ENCODE peak calls at places on chromosomes 3 and 15, in seven cellular contexts. One of them, this sample, is unnamed.

GRCh38 chr3:25690768-25691548 is 26.3 kb upstream of the TOP2B start:
- DNase-seq in AG10803: no peak
- DNase-seq in heart right ventricle: no peak
- DNase-seq in MCF 10A: no peak
- DNase-seq in HCT116: no peak
- DNase-seq in kidney epithelial cell: no peak
- DNase-seq in BJ: no peak
- DNase-seq in this sample: no peak

GRCh38 chr15:75360391-75360790 is 8.0 kb downstream of the MAN2C1 start:
- DNase-seq in MCF 10A: no peak
- DNase-seq in heart right ventricle: no peak
- DNase-seq in BJ: no peak
- DNase-seq in HCT116: no peak
- DNase-seq in AG10803: no peak
- DNase-seq in kidney epithelial cell: no peak
- DNase-seq in this sample: no peak

GRCh38 chr15:25437751-25438600 is 848 bp downstream of the UBE3A start:
- DNase-seq in MCF 10A: peak
- DNase-seq in HCT116: peak
- DNase-seq in AG10803: peak
- DNase-seq in kidney epithelial cell: no peak
- DNase-seq in BJ: no peak
- DNase-seq in heart right ventricle: peak
- DNase-seq in this sample: peak

GRCh38 chr15:63088532-63089245 is 33.0 kb upstream of the LACTB start:
- DNase-seq in BJ: no peak
- DNase-seq in MCF 10A: no peak
- DNase-seq in AG10803: no peak
- DNase-seq in kidney epithelial cell: no peak
- DNase-seq in HCT116: no peak
- DNase-seq in heart right ventricle: no peak
- DNase-seq in this sample: no peak

GRCh38 chr3:129022114-129022994 is 21.2 kb downstream of the EFCC1 start:
- DNase-seq in kidney epithelial cell: no peak
- DNase-seq in heart right ventricle: peak
- DNase-seq in HCT116: no peak
- DNase-seq in AG10803: peak
- DNase-seq in BJ: no peak
- DNase-seq in MCF 10A: no peak
- DNase-seq in this sample: no peak

GRCh38 chr15:91950631-91951384 is 97.3 kb downstream of the SLCO3A1 start:
- DNase-seq in kidney epithelial cell: no peak
- DNase-seq in AG10803: peak
- DNase-seq in heart right ventricle: no peak
- DNase-seq in HCT116: no peak
- DNase-seq in BJ: no peak
- DNase-seq in MCF 10A: peak
- DNase-seq in this sample: no peak

GRCh38 chr15:101664303-101664913 is 12.2 kb upstream of the TM2D3 start:
- DNase-seq in kidney epithelial cell: no peak
- DNase-seq in MCF 10A: peak
- DNase-seq in AG10803: peak
- DNase-seq in HCT116: no peak
- DNase-seq in BJ: no peak
- DNase-seq in heart right ventricle: no peak
- DNase-seq in this sample: no peak

GRCh38 chr3:188153498-188153948 is 434 bp upstream of the LPP start:
- DNase-seq in AG10803: peak
- DNase-seq in heart right ventricle: peak
- DNase-seq in BJ: peak
- DNase-seq in MCF 10A: peak
- DNase-seq in kidney epithelial cell: peak
- DNase-seq in HCT116: peak
- DNase-seq in this sample: no peak

GRCh38 chr15:88845616-88846015 is 42.4 kb downstream of the ACAN start:
- DNase-seq in heart right ventricle: no peak
- DNase-seq in AG10803: no peak
- DNase-seq in kidney epithelial cell: no peak
- DNase-seq in HCT116: no peak
- DNase-seq in MCF 10A: no peak
- DNase-seq in BJ: no peak
- DNase-seq in this sample: no peak

GRCh38 chr3:172680684-172681083 is 30.2 kb downstream of the NCEH1 start:
- DNase-seq in BJ: no peak
- DNase-seq in MCF 10A: peak
- DNase-seq in HCT116: no peak
- DNase-seq in kidney epithelial cell: no peak
- DNase-seq in AG10803: peak
- DNase-seq in heart right ventricle: no peak
- DNase-seq in this sample: no peak

GRCh38 chr3:172679599-172679998 is 31.3 kb downstream of the NCEH1 start:
- DNase-seq in kidney epithelial cell: no peak
- DNase-seq in heart right ventricle: no peak
- DNase-seq in HCT116: no peak
- DNase-seq in AG10803: no peak
- DNase-seq in MCF 10A: no peak
- DNase-seq in BJ: no peak
- DNase-seq in this sample: no peak

GRCh38 chr3:172676208-172676920 is 34.5 kb downstream of the NCEH1 start:
- DNase-seq in kidney epithelial cell: no peak
- DNase-seq in HCT116: no peak
- DNase-seq in BJ: no peak
- DNase-seq in AG10803: no peak
- DNase-seq in heart right ventricle: peak
- DNase-seq in MCF 10A: no peak
- DNase-seq in this sample: no peak

GRCh38 chr3:172675371-172676193 is 35.3 kb downstream of the NCEH1 start:
- DNase-seq in kidney epithelial cell: no peak
- DNase-seq in heart right ventricle: no peak
- DNase-seq in MCF 10A: peak
- DNase-seq in BJ: no peak
- DNase-seq in AG10803: peak
- DNase-seq in HCT116: peak
- DNase-seq in this sample: no peak

DNA sequence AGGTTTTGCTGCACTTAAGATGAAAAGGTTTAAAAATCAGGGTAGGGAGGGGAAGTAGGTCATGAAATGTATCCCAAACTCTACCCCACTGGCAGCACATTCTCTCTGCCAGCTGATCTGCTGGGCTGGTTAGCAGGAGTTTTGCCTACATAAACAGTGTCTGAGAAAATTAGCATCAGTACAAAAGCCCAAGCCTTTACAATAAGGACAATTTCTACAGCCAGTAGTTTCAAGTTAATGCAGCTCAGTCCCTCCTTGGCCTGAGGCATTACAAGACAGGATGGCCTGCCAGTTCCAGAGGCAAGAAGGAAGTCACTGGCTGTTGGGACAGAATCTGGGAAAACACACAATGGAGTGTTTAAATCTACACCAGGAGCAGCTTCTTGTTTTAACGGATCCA is 32.8 kb downstream of the NCEH1 start:
- DNase-seq in HCT116: no peak
- DNase-seq in kidney epithelial cell: no peak
- DNase-seq in AG10803: peak
- DNase-seq in MCF 10A: peak
- DNase-seq in BJ: no peak
- DNase-seq in heart right ventricle: no peak
- DNase-seq in this sample: no peak
- TF ChIP-seq CTCF in HCT116: no peak
- TF ChIP-seq CTCF in kidney epithelial cell: no peak
- TF ChIP-seq CTCF in AG10803: no peak
- TF ChIP-seq CTCF in MCF 10A: no peak
- TF ChIP-seq CTCF in BJ: no peak
- TF ChIP-seq CTCF in heart right ventricle: no peak
- TF ChIP-seq CTCF in this sample: no peak

GRCh38 chr15:66894986-66895780 is 170.2 kb upstream of the SMAD3 start:
- DNase-seq in AG10803: peak
- DNase-seq in kidney epithelial cell: no peak
- DNase-seq in heart right ventricle: no peak
- DNase-seq in HCT116: no peak
- DNase-seq in BJ: no peak
- DNase-seq in MCF 10A: no peak
- DNase-seq in this sample: no peak

GRCh38 chr15:66893294-66893693 is 172.1 kb upstream of the SMAD3 start:
- DNase-seq in heart right ventricle: no peak
- DNase-seq in HCT116: no peak
- DNase-seq in AG10803: no peak
- DNase-seq in BJ: no peak
- DNase-seq in kidney epithelial cell: no peak
- DNase-seq in MCF 10A: no peak
- DNase-seq in this sample: no peak

GRCh38 chr15:66894363-66894762 is 171.0 kb upstream of the SMAD3 start:
- DNase-seq in heart right ventricle: no peak
- DNase-seq in HCT116: no peak
- DNase-seq in MCF 10A: no peak
- DNase-seq in AG10803: no peak
- DNase-seq in kidney epithelial cell: no peak
- DNase-seq in BJ: no peak
- DNase-seq in this sample: no peak

GRCh38 chr15:66895794-66896453 is 169.5 kb upstream of the SMAD3 start:
- DNase-seq in kidney epithelial cell: no peak
- DNase-seq in MCF 10A: no peak
- DNase-seq in heart right ventricle: no peak
- DNase-seq in HCT116: no peak
- DNase-seq in AG10803: no peak
- DNase-seq in BJ: no peak
- DNase-seq in this sample: no peak

DNA sequence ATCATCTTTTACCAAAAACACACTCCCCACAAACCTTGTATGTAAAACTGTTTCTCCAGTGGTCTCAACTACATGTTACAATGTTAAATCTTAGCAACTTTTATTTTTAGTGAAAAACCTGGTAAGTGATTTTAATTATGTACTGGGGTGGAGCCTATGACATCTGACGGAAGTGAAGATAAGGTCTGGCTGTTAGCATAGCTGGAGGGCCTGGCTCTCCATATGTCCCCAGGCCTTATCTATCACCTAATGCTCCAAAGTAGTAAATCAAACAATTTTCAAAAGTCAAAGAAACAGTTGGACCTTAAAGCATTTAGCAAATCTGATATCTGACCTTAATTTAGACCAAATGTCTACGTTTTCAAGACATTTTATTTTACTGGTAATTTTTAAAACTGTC is 173.6 kb upstream of the SMAD3 start:
- DNase-seq in heart right ventricle: no peak
- DNase-seq in HCT116: no peak
- DNase-seq in MCF 10A: no peak
- DNase-seq in kidney epithelial cell: no peak
- DNase-seq in BJ: no peak
- DNase-seq in AG10803: no peak
- DNase-seq in this sample: no peak
- TF ChIP-seq CTCF in heart right ventricle: no peak
- TF ChIP-seq CTCF in HCT116: no peak
- TF ChIP-seq CTCF in MCF 10A: no peak
- TF ChIP-seq CTCF in kidney epithelial cell: no peak
- TF ChIP-seq CTCF in BJ: no peak
- TF ChIP-seq CTCF in AG10803: no peak
- TF ChIP-seq CTCF in this sample: no peak

DNA sequence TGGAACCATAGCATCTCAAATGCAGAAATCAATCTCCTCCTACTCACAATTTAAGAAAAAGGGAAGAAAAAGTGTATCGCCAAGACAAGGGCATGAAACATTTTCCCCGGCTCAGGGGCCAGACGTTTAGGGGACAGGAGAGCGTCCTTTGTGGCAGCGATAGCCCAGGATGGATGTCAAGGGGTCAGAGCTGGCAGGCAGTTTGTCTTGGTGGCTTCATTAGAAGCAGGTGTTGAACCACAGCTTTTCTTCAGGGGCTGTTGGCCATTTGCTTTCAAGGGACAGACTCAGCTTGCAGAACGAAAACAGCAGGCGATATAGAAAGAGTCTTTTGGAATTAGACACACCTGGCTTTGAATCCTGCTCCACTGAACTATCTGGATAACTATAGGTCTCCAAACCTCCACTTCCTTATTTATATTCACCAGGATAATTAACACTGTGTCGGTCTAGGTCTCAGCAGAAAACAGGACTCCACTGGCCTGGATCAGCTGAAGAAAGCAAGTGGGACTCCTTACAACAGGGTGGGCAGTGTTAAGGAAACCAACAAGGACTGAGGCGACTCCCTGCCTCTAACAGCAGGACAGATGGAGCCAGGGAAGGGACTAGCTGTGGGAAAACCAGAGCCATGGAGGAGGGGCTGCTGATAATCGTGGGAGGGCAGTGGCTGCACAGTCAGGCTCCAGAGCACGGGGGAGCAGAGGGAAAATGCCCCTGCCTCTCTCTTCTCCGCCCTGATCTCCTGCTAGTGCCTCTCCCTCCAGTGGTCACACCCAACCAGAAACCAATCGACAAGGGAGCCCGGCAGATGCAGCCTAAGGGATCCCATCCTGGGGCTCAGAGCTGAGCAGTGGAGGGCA is 123.6 kb downstream of the LIPC start:
- DNase-seq in kidney epithelial cell: no peak
- DNase-seq in MCF 10A: no peak
- DNase-seq in HCT116: no peak
- DNase-seq in heart right ventricle: no peak
- DNase-seq in BJ: no peak
- DNase-seq in AG10803: no peak
- DNase-seq in this sample: no peak
- TF ChIP-seq CTCF in kidney epithelial cell: peak
- TF ChIP-seq CTCF in MCF 10A: no peak
- TF ChIP-seq CTCF in HCT116: no peak
- TF ChIP-seq CTCF in heart right ventricle: no peak
- TF ChIP-seq CTCF in BJ: no peak
- TF ChIP-seq CTCF in AG10803: no peak
- TF ChIP-seq CTCF in this sample: no peak

GRCh38 chr3:195442573-195443390 is at the start of gene ACAP2:
- DNase-seq in BJ: peak
- DNase-seq in kidney epithelial cell: peak
- DNase-seq in MCF 10A: peak
- DNase-seq in HCT116: peak
- DNase-seq in AG10803: peak
- DNase-seq in heart right ventricle: peak
- DNase-seq in this sample: peak
- TF ChIP-seq CTCF in BJ: no peak
- TF ChIP-seq CTCF in kidney epithelial cell: no peak
- TF ChIP-seq CTCF in MCF 10A: no peak
- TF ChIP-seq CTCF in HCT116: no peak
- TF ChIP-seq CTCF in AG10803: no peak
- TF ChIP-seq CTCF in heart right ventricle: no peak
- TF ChIP-seq CTCF in this sample: no peak

DNA sequence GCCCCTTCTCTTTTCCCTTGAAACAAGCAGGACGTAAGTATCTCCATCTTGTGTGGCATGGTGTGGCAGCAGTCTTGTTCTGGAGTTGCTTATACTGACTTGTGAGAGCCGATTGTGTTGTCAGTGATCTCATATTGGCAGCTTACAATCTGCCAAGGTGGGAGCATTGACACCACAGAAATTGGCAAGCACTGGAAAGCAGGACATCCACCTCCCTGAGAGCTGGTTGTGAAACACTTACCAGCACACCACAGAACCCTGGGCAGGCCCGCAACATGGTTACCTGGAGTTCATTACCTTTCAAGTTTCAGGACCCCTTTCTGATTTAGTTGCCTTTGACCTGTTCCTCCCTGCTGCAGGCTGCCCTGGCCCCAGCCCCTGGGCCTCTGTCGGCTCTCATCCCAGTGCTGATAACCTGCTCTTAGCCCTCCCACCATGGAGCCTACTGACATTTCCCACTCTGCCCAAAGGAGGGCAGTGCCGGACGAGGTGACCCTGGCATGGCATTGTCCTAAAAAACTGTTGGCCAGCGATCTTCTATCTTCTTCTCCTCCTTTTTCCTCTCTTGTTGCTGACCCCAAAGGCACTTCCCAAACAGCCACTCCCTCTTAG is 10.6 kb upstream of the ATP2B2 start:
- DNase-seq in heart right ventricle: no peak
- DNase-seq in BJ: no peak
- DNase-seq in HCT116: no peak
- DNase-seq in AG10803: no peak
- DNase-seq in MCF 10A: peak
- DNase-seq in kidney epithelial cell: no peak
- DNase-seq in this sample: peak
- TF ChIP-seq CTCF in heart right ventricle: no peak
- TF ChIP-seq CTCF in BJ: no peak
- TF ChIP-seq CTCF in HCT116: peak
- TF ChIP-seq CTCF in AG10803: no peak
- TF ChIP-seq CTCF in MCF 10A: peak
- TF ChIP-seq CTCF in kidney epithelial cell: no peak
- TF ChIP-seq CTCF in this sample: no peak

This sample was measured in activated B cell treated with CpG ODN at 0.5 μM for 24 hours.